ENCODE peak calls at places on chromosomes 7 and 10, in five cellular contexts. A is SK-N-SH, U is HepG2, M is HCT116, T is K562. Q is an unnamed sample.

GRCh38 chr7:105257338-105257737 is 131.4 kb downstream of the SRPK2 start:
- DNase-seq in U (no peak), T (no peak), M (no peak), A (peak; percentile 50), Q (no peak)

GRCh38 chr10:3477683-3478082 is 305.1 kb upstream of the PITRM1 start:
- DNase-seq in U (no peak), T (no peak), M (no peak), A (no peak), Q (peak; percentile 67)

GRCh38 chr10:131616040-131616439 is 284.8 kb upstream of the PPP2R2D start:
- DNase-seq in U (no peak), A (no peak), M (no peak), T (no peak), Q (no peak)

GRCh38 chr7:18693401-18693800 is 197.9 kb downstream of the HDAC9 start:
- DNase-seq in A (peak; percentile 25), U (no peak), M (peak; percentile 16), T (no peak), Q (no peak)

GRCh38 chr10:99917963-99918825 is 91.6 kb downstream of the DNMBP start:
- DNase-seq in U (no peak), T (no peak), A (peak; percentile 13), M (no peak), Q (no peak)

GRCh38 chr10:66713387-66713786 is 212.4 kb upstream of the LRRTM3 start:
- DNase-seq in U (no peak), M (no peak), A (no peak), T (no peak), Q (no peak)

GRCh38 chr7:142964502-142965246 is 2.5 kb upstream of the KEL start:
- DNase-seq in A (no peak), M (no peak), T (peak; percentile 88), U (no peak), Q (no peak)

GRCh38 chr7:100088621-100089457 is at the start of gene COPS6:
- DNase-seq in U (peak; percentile 49), A (peak; percentile 97), T (peak; percentile 91), M (no peak), Q (no peak)

GRCh38 chr7:138521837-138522461 is 61.9 kb downstream of the TRIM24 start:
- DNase-seq in A (no peak), T (no peak), M (no peak), U (no peak), Q (no peak)

GRCh38 chr7:122883049-122883670 is 3.1 kb downstream of the CADPS2 start:
- DNase-seq in U (no peak), M (no peak), A (no peak), T (no peak), Q (no peak)

GRCh38 chr7:114931656-114932011 is 9.7 kb downstream of the MDFIC start:
- DNase-seq in M (no peak), T (no peak), U (no peak), A (no peak), Q (no peak)

GRCh38 chr10:10499839-10500238 is 517.8 kb upstream of the CELF2 start:
- DNase-seq in T (no peak), A (no peak), U (no peak), M (no peak), Q (no peak)

GRCh38 chr10:102451105-102451969 is at the start of gene C10orf95:
- DNase-seq in A (no peak), U (no peak), T (no peak), M (no peak), Q (no peak)

GRCh38 chr7:28509256-28510021 is 97.1 kb downstream of the CREB5 start:
- DNase-seq in U (no peak), T (no peak), A (no peak), M (no peak), Q (peak; percentile 45)

GRCh38 chr7:95209778-95210177 is 114.6 kb downstream of the PON1 start:
- DNase-seq in U (no peak), A (no peak), M (no peak), T (no peak), Q (no peak)

GRCh38 chr7:25456467-25457171 is 228.3 kb upstream of the NPVF start:
- DNase-seq in T (no peak), U (no peak), M (no peak), A (peak; percentile 33), Q (no peak)

GRCh38 chr7:130277763-130278643 is 11.3 kb downstream of the CPA2 start:
- DNase-seq in M (peak; percentile 44), A (peak; percentile 77), T (peak; percentile 69), U (peak; percentile 25), Q (no peak)

GRCh38 chr7:143305423-143306070 is 10.4 kb upstream of the CLCN1 start:
- DNase-seq in T (peak; percentile 80), A (peak; percentile 68), U (peak; percentile 44), M (peak; percentile 44), Q (no peak)

GRCh38 chr10:118737594-118738302 is 17.0 kb downstream of the CACUL1 start:
- DNase-seq in M (no peak), T (no peak), A (no peak), U (no peak), Q (no peak)

GRCh38 chr10:108411181-108411580 is 1246.7 kb upstream of the SORCS1 start:
- DNase-seq in A (no peak), U (no peak), T (no peak), M (no peak), Q (no peak)

GRCh38 chr7:30880090-30880704 is 31.5 kb upstream of the AQP1 start:
- DNase-seq in A (no peak), T (no peak), U (no peak), M (no peak), Q (no peak)

GRCh38 chr7:5827755-5828154 is 46.3 kb upstream of the RNF216 start:
- DNase-seq in T (peak; percentile 24), A (peak; percentile 67), U (peak; percentile 25), M (peak; percentile 16), Q (no peak)

DNA sequence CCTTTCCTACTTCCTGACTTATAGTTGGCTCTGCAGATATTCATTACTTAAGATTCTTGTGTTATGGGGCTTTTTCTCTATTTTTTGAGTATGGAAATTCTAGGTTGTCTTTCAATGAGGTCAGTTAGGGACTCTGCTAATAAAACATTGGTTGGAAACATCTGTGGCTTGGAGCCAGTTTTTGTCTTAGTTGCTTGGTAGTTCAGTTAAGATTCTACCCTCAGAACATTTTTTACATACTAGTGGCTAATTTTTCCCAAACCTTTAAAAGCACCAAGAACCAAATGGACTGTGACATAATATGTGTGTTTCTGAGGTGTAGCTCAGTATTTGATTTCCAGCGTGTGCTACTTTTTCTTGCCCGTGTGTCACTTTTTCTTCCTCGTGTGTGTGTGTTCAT is 305.6 kb upstream of the FZD1 start:
- DNase-seq in T (no peak), A (no peak), U (no peak), M (no peak), Q (no peak)
- TF ChIP-seq ZBTB33 in T (no peak), A (no peak), U (no peak), M (no peak), Q (no peak)

DNA sequence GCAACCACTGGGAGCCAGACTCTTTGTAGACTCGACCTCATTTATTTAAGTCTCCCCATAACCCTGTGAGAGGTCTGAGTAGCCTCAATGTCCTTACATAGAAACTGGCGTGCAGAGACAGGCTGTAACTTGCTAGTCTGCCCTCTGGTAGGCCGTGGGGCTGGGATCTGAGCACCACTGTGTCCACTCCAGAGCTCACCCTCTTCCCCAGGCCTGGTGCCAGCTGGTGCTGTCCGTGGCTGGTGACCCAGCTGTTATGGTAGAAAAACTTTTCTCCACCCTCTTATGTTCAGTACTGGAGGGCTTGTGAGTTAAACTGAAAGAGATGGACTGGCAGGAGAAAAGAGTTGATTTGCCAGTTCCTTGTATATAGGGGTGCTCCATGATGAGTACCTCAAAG is 41.9 kb downstream of the ADAMTS14 start:
- DNase-seq in M (no peak), T (no peak), U (no peak), A (no peak), Q (no peak)
- TF ChIP-seq ZBTB33 in M (no peak), T (no peak), U (no peak), A (no peak), Q (no peak)

DNA sequence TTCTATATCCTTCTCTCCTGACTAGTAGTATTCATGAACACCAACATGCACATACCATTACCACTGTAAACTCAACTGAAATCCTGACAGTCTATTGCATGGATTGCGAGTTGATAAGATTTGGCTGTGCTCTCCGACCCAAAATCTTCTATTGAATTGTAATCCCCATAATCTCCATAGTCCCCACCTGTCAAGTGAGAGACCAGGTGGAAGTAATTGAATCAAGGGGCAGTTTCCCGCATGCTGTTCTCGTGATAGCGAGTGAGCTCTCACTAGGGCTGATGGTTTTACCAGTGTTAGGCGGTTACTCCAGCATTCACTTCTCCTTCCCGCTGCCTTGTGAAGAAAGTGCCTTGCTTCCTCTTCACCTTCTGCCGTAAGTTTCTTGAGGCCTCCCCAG is 261.8 kb downstream of the PHF14 start:
- DNase-seq in T (no peak), A (no peak), M (no peak), U (no peak), Q (no peak)
- TF ChIP-seq ZBTB33 in T (no peak), A (no peak), M (no peak), U (no peak), Q (no peak)

DNA sequence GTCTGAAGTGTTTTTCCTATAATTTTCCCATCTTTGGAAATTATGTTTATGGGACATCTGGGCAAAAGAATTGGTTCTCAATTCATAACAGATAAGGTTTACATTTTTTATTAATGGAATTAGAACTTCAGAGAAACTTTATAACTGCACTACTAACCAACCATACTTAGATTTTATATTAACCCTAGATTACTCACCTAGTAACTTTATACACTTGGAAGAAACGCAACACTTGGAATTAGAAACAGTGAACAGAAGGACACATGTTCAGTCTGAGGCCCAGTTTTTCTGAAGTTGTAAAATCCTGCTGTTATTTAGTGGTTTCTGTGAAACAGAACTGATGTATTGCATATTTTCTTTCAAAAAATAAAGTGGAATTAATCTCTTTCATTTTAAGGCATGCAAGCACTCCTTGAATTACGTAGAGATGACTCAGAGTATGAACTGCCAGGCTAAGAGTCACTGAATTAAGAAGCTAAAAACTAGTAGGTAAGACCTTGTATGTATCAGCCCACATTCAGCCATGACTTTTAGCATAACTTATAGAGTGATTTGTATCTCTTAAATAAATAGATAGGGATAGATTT is 215.9 kb downstream of the SKAP2 start:
- DNase-seq in T (no peak), A (no peak), M (no peak), U (no peak), Q (no peak)
- TF ChIP-seq ZBTB33 in T (no peak), A (no peak), M (no peak), U (no peak), Q (no peak)

DNA sequence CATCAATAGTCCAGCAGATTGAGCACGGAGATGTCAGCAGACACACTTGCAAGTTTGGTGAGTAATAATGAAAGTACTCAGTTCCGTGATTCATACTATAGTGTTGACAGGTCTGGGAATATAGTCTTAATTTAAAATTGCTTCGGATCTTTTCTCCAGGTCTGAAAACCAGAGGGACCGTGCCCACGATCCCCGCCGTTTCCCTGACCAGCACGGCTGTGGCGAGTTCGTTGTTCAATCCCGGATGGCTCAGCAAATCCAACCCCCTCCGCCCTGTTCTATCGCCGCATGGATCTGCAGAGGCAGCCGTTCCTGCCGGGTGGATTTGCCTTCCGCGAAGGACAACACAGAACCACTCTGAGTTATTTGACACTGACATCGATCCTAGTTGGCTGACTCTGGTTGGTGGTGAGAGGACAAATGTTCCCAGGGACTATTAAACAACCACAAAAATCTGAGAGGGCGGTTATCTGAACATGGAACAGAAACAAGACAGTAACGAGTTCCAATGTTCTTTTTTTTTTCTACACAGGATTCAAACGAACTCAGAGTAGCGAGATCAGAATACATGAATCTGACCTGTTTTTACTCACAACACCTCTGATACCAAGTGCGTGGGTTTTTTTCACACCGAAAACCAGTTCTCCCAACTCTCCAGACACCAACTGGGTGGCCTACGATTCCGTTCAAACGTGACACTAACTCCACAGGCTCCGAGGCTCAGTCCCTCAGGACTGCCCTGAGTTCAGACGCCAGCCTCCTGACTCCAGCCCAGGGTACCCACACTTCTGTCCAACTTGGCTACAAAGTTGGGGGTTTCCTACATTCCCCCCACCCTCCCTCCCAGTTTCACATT is 52.7 kb downstream of the RBM17 start:
- DNase-seq in T (peak; percentile 43), M (no peak), U (no peak), A (peak; percentile 45), Q (peak; percentile 73)
- TF ChIP-seq ZBTB33 in T (no peak), M (no peak), U (no peak), A (no peak), Q (no peak)

GRCh38 chr7:55343860-55344606 is 21.1 kb upstream of the LANCL2 start:
- DNase-seq in T (no peak), U (no peak), M (no peak), A (peak; percentile 32), Q (no peak)
- TF ChIP-seq ZBTB33 in T (peak; percentile 86), U (no peak), M (no peak), A (no peak), Q (no peak)